ENCODE peak calls at places on chromosome 3, in seven cellular contexts. U is neuronal stem cell, G is IMR-90, W is keratinocyte, D is GM12878, T is H9, N is A549. A is an unnamed sample. For H3K4me1, the result is how much of the 10 kb centered on the place peaks cover.

GRCh38 chr3:4990061-4990460 is 10.8 kb downstream of the BHLHE40 start:
- DNase-seq in D (no peak), U (no peak), G (no peak), T (no peak), N (peak), W (no peak), A (no peak)

GRCh38 chr3:45139372-45139894 is 6.7 kb downstream of the CDCP1 start:
- DNase-seq in W (no peak), T (no peak), N (no peak), D (no peak), U (no peak), G (no peak), A (no peak)

GRCh38 chr3:157081681-157082210 is 78.2 kb downstream of the CCNL1 start:
- DNase-seq in W (peak), D (no peak), N (peak), U (peak), G (peak), T (peak), A (peak)

GRCh38 chr3:128367726-128368125 is 99.0 kb downstream of the DNAJB8 start:
- DNase-seq in U (no peak), T (peak), G (peak), W (no peak), N (no peak), D (no peak), A (no peak)

GRCh38 chr3:85554153-85554552 is 595.4 kb downstream of the CADM2 start:
- DNase-seq in D (no peak), T (peak), G (no peak), U (no peak), N (no peak), W (no peak), A (no peak)

GRCh38 chr3:168828943-168829342 is 733.2 kb upstream of the GOLIM4 start:
- DNase-seq in W (no peak), U (peak), N (no peak), G (no peak), D (no peak), T (peak), A (no peak)

GRCh38 chr3:71083726-71084131 is 499.8 kb downstream of the FOXP1 start:
- DNase-seq in N (no peak), W (no peak), G (no peak), T (no peak), U (no peak), D (peak), A (no peak)

GRCh38 chr3:161474691-161475090 is 21.9 kb upstream of the OTOL1 start:
- DNase-seq in W (no peak), D (no peak), T (no peak), U (no peak), G (no peak), N (no peak), A (no peak)

GRCh38 chr3:126109146-126109859 is 25.4 kb upstream of the SLC41A3 start:
- DNase-seq in W (no peak), D (no peak), T (no peak), U (no peak), G (no peak), N (no peak), A (no peak)

GRCh38 chr3:23880703-23881339 is 36.0 kb downstream of the NKIRAS1 start:
- DNase-seq in G (peak), W (no peak), T (no peak), N (no peak), U (no peak), D (no peak), A (no peak)

GRCh38 chr3:67416703-67417102 is 237.7 kb downstream of the SUCLG2 start:
- DNase-seq in N (no peak), W (no peak), G (no peak), D (no peak), T (no peak), U (no peak), A (no peak)

GRCh38 chr3:66038726-66039589 is at the start of gene MAGI1:
- DNase-seq in N (peak), W (peak), U (peak), T (peak), G (peak), D (no peak), A (no peak)

GRCh38 chr3:55540579-55540978 is 53.5 kb upstream of the WNT5A start:
- DNase-seq in W (no peak), D (no peak), G (no peak), U (no peak), T (no peak), N (no peak), A (no peak)

GRCh38 chr3:48130321-48130881 is 57.8 kb downstream of the CDC25A start:
- DNase-seq in U (no peak), N (no peak), W (no peak), G (peak), D (no peak), T (no peak), A (no peak)

GRCh38 chr3:112117826-112118571 is 15.0 kb downstream of the GCSAM start:
- DNase-seq in T (peak), U (no peak), W (no peak), D (no peak), G (no peak), N (no peak), A (no peak)

GRCh38 chr3:53776494-53777101 is 69.6 kb downstream of the CHDH start:
- DNase-seq in D (no peak), T (no peak), G (peak), N (no peak), W (no peak), U (no peak), A (no peak)

GRCh38 chr3:9183011-9183410 is 66.4 kb downstream of the SRGAP3 start:
- DNase-seq in N (no peak), D (no peak), W (no peak), U (no peak), T (no peak), G (no peak), A (no peak)

GRCh38 chr3:39109086-39109485 is 1.6 kb downstream of the TTC21A start:
- DNase-seq in U (no peak), W (no peak), N (no peak), D (no peak), G (no peak), T (peak), A (no peak)

GRCh38 chr3:40690696-40691597 is 166.2 kb downstream of the ZNF621 start:
- DNase-seq in W (no peak), N (no peak), U (no peak), G (no peak), T (no peak), D (no peak), A (no peak)

GRCh38 chr3:157290761-157291160 is 130.8 kb upstream of the CCNL1 start:
- DNase-seq in U (no peak), W (no peak), N (no peak), G (peak), D (no peak), T (no peak), A (no peak)

GRCh38 chr3:148329481-148330220 is 368.1 kb upstream of the AGTR1 start:
- DNase-seq in W (no peak), D (no peak), N (no peak), G (peak), T (no peak), U (no peak), A (no peak)

GRCh38 chr3:124748560-124749198 is 18.4 kb downstream of the UMPS start:
- DNase-seq in D (no peak), U (no peak), G (no peak), W (no peak), T (no peak), N (no peak), A (no peak)

GRCh38 chr3:67077656-67078055 is 79.5 kb downstream of the KBTBD8 start:
- DNase-seq in U (no peak), G (peak), D (no peak), T (no peak), N (no peak), W (no peak), A (no peak)

GRCh38 chr3:11379824-11380281 is 107.7 kb downstream of the ATG7 start:
- DNase-seq in D (no peak), U (no peak), N (no peak), W (no peak), G (no peak), T (no peak), A (no peak)

GRCh38 chr3:23811117-23811487 is 5.3 kb downstream of the UBE2E1 start:
- DNase-seq in G (no peak), U (no peak), D (no peak), T (no peak), W (no peak), N (no peak), A (no peak)

GRCh38 chr3:106582151-106582550 is 713.3 kb upstream of the CBLB start:
- DNase-seq in G (peak), D (no peak), T (no peak), N (no peak), U (no peak), W (no peak), A (no peak)

GRCh38 chr3:40741729-40742128 is 217.0 kb downstream of the ZNF621 start:
- DNase-seq in W (no peak), D (no peak), N (peak), T (no peak), G (peak), U (peak), A (no peak)

GRCh38 chr3:66314455-66314854 is 93.7 kb downstream of the SLC25A26 start:
- DNase-seq in U (no peak), T (no peak), G (no peak), N (no peak), D (no peak), W (no peak), A (no peak)

GRCh38 chr3:170761103-170761502 is 108.9 kb downstream of the RPL22L1 start:
- DNase-seq in W (no peak), D (no peak), T (no peak), G (no peak), U (no peak), N (no peak), A (no peak)

GRCh38 chr3:193665370-193665989 is 72.5 kb downstream of the OPA1 start:
- DNase-seq in W (peak), N (peak), G (peak), D (no peak), T (no peak), U (no peak), A (no peak)

GRCh38 chr3:45688194-45688881 is 858 bp upstream of the SACM1L start:
- DNase-seq in W (peak), T (peak), G (peak), D (no peak), N (peak), U (peak), A (peak)

GRCh38 chr3:112646623-112647022 is 5.7 kb upstream of the CCDC80 start:
- DNase-seq in W (no peak), U (no peak), G (no peak), D (no peak), T (no peak), N (peak), A (no peak)

GRCh38 chr3:117912352-117912751 is 1122.3 kb downstream of the IGSF11 start:
- DNase-seq in D (no peak), T (no peak), U (no peak), W (no peak), G (no peak), N (no peak), A (no peak)

GRCh38 chr3:130811552-130811951 is 64.9 kb upstream of the PIK3R4 start:
- DNase-seq in D (no peak), G (no peak), T (no peak), N (no peak), W (no peak), U (no peak), A (no peak)

GRCh38 chr3:46558184-46559029 is 7.7 kb downstream of the LRRC2 start:
- DNase-seq in U (no peak), N (peak), G (peak), T (peak), W (peak), D (peak), A (peak)

GRCh38 chr3:8444883-8445282 is 56.7 kb upstream of the LMCD1 start:
- DNase-seq in N (no peak), G (no peak), T (no peak), U (no peak), W (no peak), D (no peak), A (no peak)

GRCh38 chr3:153621988-153622387 is 460.0 kb downstream of the RAP2B start:
- DNase-seq in N (no peak), T (no peak), D (peak), U (no peak), W (no peak), G (no peak), A (no peak)

GRCh38 chr3:129892857-129893615 is 475 bp downstream of the TMCC1 start:
- DNase-seq in N (no peak), D (peak), U (peak), G (no peak), W (no peak), T (peak), A (peak)

GRCh38 chr3:171346011-171346410 is 114.2 kb downstream of the TNIK start:
- DNase-seq in U (no peak), T (no peak), N (no peak), G (no peak), W (no peak), D (no peak), A (no peak)

GRCh38 chr3:160076519-160076918 is 87.9 kb downstream of the IL12A start:
- DNase-seq in U (no peak), T (no peak), N (no peak), W (no peak), G (no peak), D (no peak), A (no peak)

DNA sequence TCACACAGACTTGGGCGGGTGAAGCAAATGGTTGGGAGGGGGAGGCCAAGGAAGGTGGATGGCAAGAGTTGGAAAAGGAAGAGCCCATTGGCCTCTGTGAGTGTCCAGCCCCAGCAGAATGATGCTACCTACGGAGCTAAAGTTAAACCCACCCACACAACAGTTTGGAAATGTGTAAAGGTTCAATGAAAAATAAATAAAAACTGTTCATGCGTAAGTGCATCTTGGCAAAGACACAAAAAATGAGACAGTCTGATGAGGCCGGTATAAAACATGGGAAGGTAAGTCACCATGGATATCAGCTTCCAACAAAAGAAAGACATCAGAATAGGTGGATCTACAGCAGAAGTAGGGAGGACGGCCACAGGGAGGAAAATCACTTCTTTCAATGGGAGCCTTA is 82.7 kb downstream of the TIGIT start:
- DNase-seq in D (no peak), U (no peak), G (no peak), N (no peak), W (no peak), T (no peak), A (no peak)
- H3K4me1 ChIP-seq in D (under half), U (under half), G (under half), N (under half), W (under half), T (under half), A (under half)

GRCh38 chr3:65035231-65035630 is 347.4 kb upstream of the ADAMTS9 start:
- DNase-seq in T (no peak), W (no peak), N (no peak), U (no peak), D (no peak), G (no peak), A (no peak)

GRCh38 chr3:65030014-65030627 is 342.3 kb upstream of the ADAMTS9 start:
- DNase-seq in W (no peak), T (no peak), D (no peak), N (no peak), U (no peak), G (no peak), A (no peak)

GRCh38 chr3:65030847-65031463 is 343.2 kb upstream of the ADAMTS9 start:
- DNase-seq in N (peak), D (no peak), U (no peak), T (no peak), G (peak), W (peak), A (peak)

GRCh38 chr3:65029130-65029529 is 341.3 kb upstream of the ADAMTS9 start:
- DNase-seq in N (no peak), D (no peak), W (no peak), G (no peak), T (no peak), U (no peak), A (no peak)

DNA sequence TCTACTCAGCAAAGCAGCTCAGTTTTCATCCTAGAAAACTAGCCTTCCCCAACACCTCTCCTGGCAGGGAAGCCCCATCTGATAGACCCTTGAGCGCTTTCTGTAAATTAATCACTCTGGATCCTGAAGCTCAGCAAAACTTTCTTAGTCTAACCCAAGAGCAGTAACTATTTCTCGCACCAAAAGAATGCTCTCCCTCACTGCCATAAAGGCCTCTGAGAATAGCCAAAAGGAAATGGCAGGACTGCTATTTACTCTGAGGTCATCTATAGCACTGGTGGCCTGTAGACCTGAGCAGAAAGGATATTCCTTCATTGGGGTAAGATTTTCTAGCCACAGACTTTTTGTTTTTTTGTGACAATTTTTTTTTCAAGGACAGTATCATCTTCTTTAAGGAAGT is 345.8 kb upstream of the ADAMTS9 start:
- DNase-seq in N (no peak), G (no peak), U (no peak), W (no peak), D (no peak), T (no peak), A (no peak)
- H3K27ac ChIP-seq in N (no peak), G (no peak), U (no peak), W (no peak), D (no peak), T (no peak), A (no peak)

GRCh38 chr3:105365171-105365535 is 1.6 kb upstream of the ALCAM start:
- DNase-seq in U (no peak), D (no peak), W (no peak), N (no peak), G (no peak), T (no peak), A (no peak)

GRCh38 chr3:105367063-105367405 is 325 bp downstream of the ALCAM start:
- DNase-seq in G (no peak), W (no peak), U (no peak), T (peak), D (no peak), N (no peak), A (peak)

GRCh38 chr3:105367406-105368213 is 901 bp downstream of the ALCAM start:
- DNase-seq in G (peak), N (peak), T (peak), D (peak), W (no peak), U (peak), A (peak)

GRCh38 chr3:105365536-105366301 is 990 bp upstream of the ALCAM start:
- DNase-seq in D (no peak), U (peak), T (peak), N (peak), G (peak), W (no peak), A (no peak)

DNA sequence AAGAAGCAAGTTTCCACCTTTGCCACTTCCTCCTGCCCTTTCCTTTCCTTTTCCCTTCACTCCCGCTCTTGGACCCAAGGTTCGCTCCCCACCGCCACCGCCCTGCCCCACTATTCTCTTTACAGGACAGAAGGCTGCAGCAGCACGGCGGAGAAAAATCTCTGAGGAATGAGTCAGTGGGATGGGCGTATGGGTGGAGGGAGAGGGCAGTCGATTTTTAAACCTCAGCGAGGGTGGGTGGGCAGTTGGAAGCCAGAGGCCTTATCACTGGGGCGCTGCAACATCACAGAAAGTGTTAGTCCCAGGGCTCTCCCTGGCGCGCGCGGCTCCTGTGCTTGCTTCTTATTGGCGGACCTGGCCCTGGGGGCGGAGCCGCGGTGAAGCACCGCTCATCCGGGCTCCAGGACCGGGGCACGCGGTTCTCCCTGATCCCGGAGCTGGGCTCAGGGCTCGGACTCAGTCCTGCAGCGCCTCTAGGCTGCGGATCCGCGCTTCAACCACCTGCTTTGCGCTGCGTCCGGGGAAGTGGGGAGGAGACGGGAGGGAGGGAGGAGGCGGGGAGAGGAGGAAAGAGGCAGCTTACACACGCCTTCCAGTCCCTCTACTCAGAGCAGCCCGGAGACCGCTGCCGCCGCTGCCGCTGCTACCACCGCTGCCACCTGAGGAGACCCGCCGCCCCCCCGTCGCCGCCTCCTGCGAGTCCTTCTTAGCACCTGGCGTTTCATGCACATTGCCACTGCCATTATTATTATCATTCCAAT is at the start of gene ALCAM:
- DNase-seq in W (peak), G (peak), N (peak), D (peak), U (peak), T (peak), A (peak)
- H3K4me2 ChIP-seq in W (peak), G (peak), N (peak), D (peak), U (peak), T (peak), A (peak)

DNA sequence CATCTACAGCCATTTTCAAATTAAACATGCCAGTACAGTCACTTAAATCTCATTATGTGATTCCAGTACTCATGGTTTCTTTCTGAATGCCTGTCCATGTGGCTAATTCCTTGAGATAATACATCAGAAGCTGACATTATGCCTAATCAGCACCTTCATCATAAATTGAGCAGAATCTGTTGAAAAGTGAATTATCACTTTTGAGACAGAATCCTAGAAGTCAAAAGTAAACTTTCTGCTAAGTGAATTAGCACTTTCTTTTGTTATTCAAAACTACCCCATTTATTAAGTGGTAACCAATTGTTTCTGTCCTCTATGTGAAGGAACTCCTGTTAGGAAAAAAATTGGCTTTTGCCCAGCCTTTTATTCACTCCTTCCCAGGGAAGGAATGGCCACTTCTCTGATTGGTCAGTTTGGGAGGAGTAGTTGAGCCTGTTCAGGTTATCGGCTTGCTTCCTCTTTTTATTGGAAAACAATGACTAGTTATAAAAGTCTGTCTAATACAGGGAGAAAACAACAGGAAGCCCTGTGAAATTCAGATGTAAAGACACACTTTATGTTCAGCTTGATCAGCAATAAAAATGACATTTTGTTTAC is 40.5 kb downstream of the OSTN start:
- DNase-seq in G (no peak), W (no peak), D (no peak), U (no peak), N (no peak), T (no peak), A (no peak)
- H3K4me1 ChIP-seq in G (under half), W (under half), D (under half), U (under half), N (under half), T (under half), A (under half)

GRCh38 chr3:185363662-185364203 is 797 bp downstream of the MAP3K13 start:
- DNase-seq in N (no peak), W (no peak), T (no peak), G (no peak), D (no peak), U (no peak), A (no peak)
- H3K27ac ChIP-seq in N (peak), W (peak), T (no peak), G (no peak), D (peak), U (no peak), A (no peak)

A was measured in DND-41.